ENCODE peak calls at places on chromosomes 6 and 20, in six cellular contexts. O is mammary epithelial cell, I is tibial artery, B is tibial nerve, C is uterus, Y is brain microvascular endothelial cell. A is an unnamed sample.

GRCh38 chr6:144362042-144363018 is 77.2 kb downstream of the UTRN start:
- DNase-seq in C (no peak), O (no peak), B (no peak), Y (no peak), I (no peak), A (no peak)

GRCh38 chr6:142374965-142375733 is 73.3 kb downstream of the ADGRG6 start:
- DNase-seq in C (no peak), O (peak; percentile 74), B (no peak), I (no peak), Y (peak; percentile 83), A (no peak)

GRCh38 chr6:141726158-141726557 is 406.6 kb upstream of the GJE1 start:
- DNase-seq in Y (peak; percentile 4), B (no peak), C (no peak), O (no peak), I (no peak), A (no peak)

GRCh38 chr6:122400121-122400450 is 634 bp downstream of the HSF2 start:
- DNase-seq in I (peak; percentile 30), O (no peak), B (no peak), C (no peak), Y (peak; percentile 3), A (no peak)

GRCh38 chr6:25311251-25311910 is 32.2 kb downstream of the CARMIL1 start:
- DNase-seq in C (no peak), Y (peak; percentile 30), B (no peak), I (no peak), O (peak; percentile 71), A (no peak)

GRCh38 chr6:680666-681374 is 12.1 kb downstream of the EXOC2 start:
- DNase-seq in I (no peak), Y (no peak), B (no peak), O (peak; percentile 54), C (no peak), A (no peak)

GRCh38 chr20:16699287-16699686 is 30.5 kb upstream of the SNRPB2 start:
- DNase-seq in C (no peak), Y (no peak), O (no peak), B (no peak), I (no peak), A (no peak)

GRCh38 chr20:4585104-4585753 is 136.5 kb upstream of the PRND start:
- DNase-seq in O (peak; percentile 68), Y (peak; percentile 79), I (no peak), C (no peak), B (no peak), A (no peak)

GRCh38 chr6:97882755-97883154 is 599.7 kb upstream of the MMS22L start:
- DNase-seq in I (no peak), Y (no peak), B (no peak), C (no peak), O (no peak), A (no peak)
- H3K27ac ChIP-seq in I (no peak overlapping the region), Y (no peak overlapping the region), B (no peak overlapping the region), C (no peak overlapping the region), O (no peak overlapping the region), A (no peak overlapping the region)

DNA sequence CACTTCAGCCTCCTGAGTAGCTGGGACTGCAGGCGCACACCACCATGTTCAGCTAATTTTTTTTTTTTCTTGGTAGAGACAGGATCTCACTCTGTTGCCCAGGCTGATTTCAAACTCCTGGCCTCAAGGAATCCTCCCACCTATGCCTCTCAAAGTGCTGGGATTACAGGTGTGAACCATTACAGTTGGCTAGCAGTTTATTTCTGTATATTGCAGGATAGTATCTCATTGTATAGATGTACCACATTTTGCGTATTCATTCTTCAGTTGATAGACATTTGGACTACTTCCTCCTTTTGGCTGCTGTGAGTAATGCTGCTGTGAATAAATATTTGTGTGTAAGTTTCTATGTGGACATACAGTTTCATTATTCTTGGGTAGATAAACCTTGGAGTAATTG is 32.9 kb downstream of the ASXL1 start:
- DNase-seq in I (no peak), Y (no peak), B (no peak), O (no peak), C (no peak), A (no peak)
- H3K27ac ChIP-seq in I (no peak overlapping the region), Y (no peak overlapping the region), B (no peak overlapping the region), O (no peak overlapping the region), C (no peak overlapping the region), A (peak overlapping the region; percentile 54)

GRCh38 chr6:14771026-14771425 is 474.8 kb upstream of the JARID2 start:
- DNase-seq in O (no peak), I (no peak), C (no peak), B (no peak), Y (no peak), A (no peak)
- H3K27ac ChIP-seq in O (no peak overlapping the region), I (no peak overlapping the region), C (no peak overlapping the region), B (no peak overlapping the region), Y (peak overlapping the region; percentile 81), A (no peak overlapping the region)

DNA sequence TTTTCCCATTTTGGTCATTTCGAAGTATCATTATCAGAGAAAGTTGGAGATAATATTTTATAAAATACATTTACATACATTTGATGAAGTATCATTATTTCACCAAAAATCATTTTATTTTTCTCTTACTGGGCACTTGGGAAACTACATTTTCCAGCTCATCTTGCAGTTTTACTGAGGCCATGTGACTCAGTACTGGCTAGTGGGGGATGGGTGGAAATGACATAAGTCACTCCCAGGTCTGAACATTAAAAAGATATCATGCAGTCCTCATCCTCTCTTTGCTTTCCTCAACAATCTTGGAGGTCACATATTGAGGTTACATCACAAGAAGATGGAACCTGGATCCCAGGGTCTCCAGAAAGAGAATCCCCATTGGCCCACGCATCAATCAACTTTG is 84.1 kb downstream of the CD24 start:
- DNase-seq in O (no peak), Y (no peak), C (no peak), I (no peak), B (no peak), A (no peak)
- H3K27ac ChIP-seq in O (no peak overlapping the region), Y (no peak overlapping the region), C (no peak overlapping the region), I (no peak overlapping the region), B (no peak overlapping the region), A (no peak overlapping the region)

GRCh38 chr6:50936277-50936681 is 117.6 kb downstream of the TFAP2B start:
- DNase-seq in C (no peak), Y (no peak), O (no peak), B (no peak), I (no peak), A (no peak)
- H3K27ac ChIP-seq in C (no peak overlapping the region), Y (no peak overlapping the region), O (no peak overlapping the region), B (no peak overlapping the region), I (no peak overlapping the region), A (no peak overlapping the region)

DNA sequence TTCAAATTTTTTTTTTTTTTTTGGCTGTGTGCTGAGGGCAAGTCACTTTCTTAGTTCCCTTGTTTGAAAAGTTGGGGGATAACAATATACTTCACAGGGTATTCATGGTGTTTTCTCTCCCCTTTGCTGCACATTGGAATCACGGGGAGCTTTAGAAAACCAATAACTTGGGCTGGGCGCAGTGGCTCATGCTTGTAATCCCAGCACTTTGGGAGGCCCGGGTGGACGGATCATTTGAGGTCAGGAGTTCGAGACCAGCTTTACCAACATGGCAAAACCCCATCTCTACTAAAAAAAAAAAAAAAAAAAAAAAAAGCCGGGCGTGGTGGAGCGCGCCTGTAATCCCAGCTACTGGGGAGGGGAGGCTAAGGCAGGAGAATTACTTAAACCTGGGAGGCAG is 15.9 kb downstream of the SRSF3 start:
- DNase-seq in O (no peak), Y (no peak), I (peak; percentile 15), B (no peak), C (no peak), A (no peak)
- H3K27ac ChIP-seq in O (no peak overlapping the region), Y (no peak overlapping the region), I (no peak overlapping the region), B (no peak overlapping the region), C (no peak overlapping the region), A (peak overlapping the region; percentile 45)

GRCh38 chr6:15408008-15408407 is 162.1 kb downstream of the JARID2 start:
- DNase-seq in O (no peak), Y (no peak), B (no peak), C (no peak), I (no peak), A (no peak)
- H3K27ac ChIP-seq in O (no peak overlapping the region), Y (no peak overlapping the region), B (no peak overlapping the region), C (no peak overlapping the region), I (no peak overlapping the region), A (no peak overlapping the region)

GRCh38 chr6:168452685-168453377 is 11.8 kb downstream of the SMOC2 start:
- DNase-seq in I (no peak), Y (no peak), B (no peak), C (no peak), O (no peak), A (no peak)

GRCh38 chr6:168458101-168458500 is 17.1 kb downstream of the SMOC2 start:
- DNase-seq in O (no peak), C (no peak), B (no peak), I (no peak), Y (no peak), A (no peak)

GRCh38 chr6:168459572-168459971 is 18.6 kb downstream of the SMOC2 start:
- DNase-seq in Y (no peak), B (no peak), O (no peak), I (no peak), C (no peak), A (no peak)

GRCh38 chr6:168456907-168457771 is 16.2 kb downstream of the SMOC2 start:
- DNase-seq in I (no peak), Y (no peak), C (no peak), O (no peak), B (no peak), A (no peak)

GRCh38 chr6:168455847-168456530 is 15.0 kb downstream of the SMOC2 start:
- DNase-seq in B (no peak), I (no peak), Y (no peak), O (no peak), C (no peak), A (no peak)
- H3K27ac ChIP-seq in B (no peak overlapping the region), I (peak overlapping the region; percentile 91), Y (no peak overlapping the region), O (no peak overlapping the region), C (no peak overlapping the region), A (no peak overlapping the region)

A was measured in transverse colon.